ENCODE peak calls at places on chromosomes 11 and 22, in six cellular contexts. One of them, this sample, is unnamed.

GRCh38 chr22:50143096-50143495 is 27.4 kb upstream of the PANX2 start:
- DNase-seq in HCT116: no peak
- DNase-seq in A549: no peak
- DNase-seq in GM12878: no peak
- DNase-seq in GM23338: no peak
- DNase-seq in HL-60: no peak
- DNase-seq in this sample: no peak

GRCh38 chr22:36925388-36926290 is 12.2 kb downstream of the CSF2RB start:
- DNase-seq in HCT116: no peak
- DNase-seq in A549: no peak
- DNase-seq in GM12878: no peak
- DNase-seq in GM23338: no peak
- DNase-seq in HL-60: no peak
- DNase-seq in this sample: no peak

GRCh38 chr11:114280696-114281095 is 15.5 kb upstream of the NNMT start:
- DNase-seq in HCT116: peak
- DNase-seq in A549: peak
- DNase-seq in GM12878: no peak
- DNase-seq in GM23338: peak
- DNase-seq in HL-60: no peak
- DNase-seq in this sample: no peak

GRCh38 chr11:113664981-113665710 is 41.0 kb downstream of the TMPRSS5 start:
- DNase-seq in HCT116: no peak
- DNase-seq in A549: peak
- DNase-seq in GM12878: no peak
- DNase-seq in GM23338: no peak
- DNase-seq in HL-60: no peak
- DNase-seq in this sample: no peak

GRCh38 chr22:30208631-30209603 is 37.6 kb downstream of the LIF start:
- DNase-seq in HCT116: no peak
- DNase-seq in A549: peak
- DNase-seq in GM12878: no peak
- DNase-seq in GM23338: no peak
- DNase-seq in HL-60: no peak
- DNase-seq in this sample: no peak

GRCh38 chr11:82842019-82842418 is 58.2 kb downstream of the PRCP start:
- DNase-seq in HCT116: no peak
- DNase-seq in A549: no peak
- DNase-seq in GM12878: no peak
- DNase-seq in GM23338: no peak
- DNase-seq in HL-60: no peak
- DNase-seq in this sample: no peak

GRCh38 chr11:78878631-78879030 is 304.0 kb upstream of the NARS2 start:
- DNase-seq in HCT116: no peak
- DNase-seq in A549: no peak
- DNase-seq in GM12878: no peak
- DNase-seq in GM23338: no peak
- DNase-seq in HL-60: no peak
- DNase-seq in this sample: no peak

GRCh38 chr22:49202226-49202625 is 625.4 kb downstream of the BRD1 start:
- DNase-seq in HCT116: no peak
- DNase-seq in A549: no peak
- DNase-seq in GM12878: no peak
- DNase-seq in GM23338: no peak
- DNase-seq in HL-60: no peak
- DNase-seq in this sample: no peak

GRCh38 chr11:126700773-126701554 is 299.6 kb downstream of the KIRREL3 start:
- DNase-seq in HCT116: no peak
- DNase-seq in A549: peak
- DNase-seq in GM12878: peak
- DNase-seq in GM23338: no peak
- DNase-seq in HL-60: no peak
- DNase-seq in this sample: no peak

GRCh38 chr22:17842386-17842785 is 68.1 kb upstream of the BID start:
- DNase-seq in HCT116: no peak
- DNase-seq in A549: no peak
- DNase-seq in GM12878: no peak
- DNase-seq in GM23338: no peak
- DNase-seq in HL-60: peak
- DNase-seq in this sample: no peak

GRCh38 chr22:32864596-32864995 is 63.1 kb downstream of the TIMP3 start:
- DNase-seq in HCT116: no peak
- DNase-seq in A549: no peak
- DNase-seq in GM12878: no peak
- DNase-seq in GM23338: no peak
- DNase-seq in HL-60: no peak
- DNase-seq in this sample: no peak

GRCh38 chr11:84476581-84476980 is 1150.6 kb downstream of the DLG2 start:
- DNase-seq in HCT116: no peak
- DNase-seq in A549: no peak
- DNase-seq in GM12878: no peak
- DNase-seq in GM23338: no peak
- DNase-seq in HL-60: no peak
- DNase-seq in this sample: no peak

GRCh38 chr11:115672999-115673411 is 168.8 kb upstream of the CADM1 start:
- DNase-seq in HCT116: no peak
- DNase-seq in A549: no peak
- DNase-seq in GM12878: no peak
- DNase-seq in GM23338: no peak
- DNase-seq in HL-60: no peak
- DNase-seq in this sample: no peak

GRCh38 chr11:64372021-64372420 is 13.1 kb downstream of the RPS6KA4 start:
- DNase-seq in HCT116: no peak
- DNase-seq in A549: no peak
- DNase-seq in GM12878: no peak
- DNase-seq in GM23338: no peak
- DNase-seq in HL-60: no peak
- DNase-seq in this sample: no peak

GRCh38 chr11:63560506-63561179 is 2.5 kb downstream of the PLAAT2 start:
- DNase-seq in HCT116: no peak
- DNase-seq in A549: no peak
- DNase-seq in GM12878: no peak
- DNase-seq in GM23338: no peak
- DNase-seq in HL-60: no peak
- DNase-seq in this sample: no peak

GRCh38 chr22:23769321-23769965 is 1.7 kb upstream of the CHCHD10 start:
- DNase-seq in HCT116: no peak
- DNase-seq in A549: no peak
- DNase-seq in GM12878: no peak
- DNase-seq in GM23338: no peak
- DNase-seq in HL-60: no peak
- DNase-seq in this sample: no peak

GRCh38 chr11:125890447-125891100 is 3.1 kb downstream of the HYLS1 start:
- DNase-seq in HCT116: no peak
- DNase-seq in A549: no peak
- DNase-seq in GM12878: no peak
- DNase-seq in GM23338: no peak
- DNase-seq in HL-60: no peak
- DNase-seq in this sample: no peak

GRCh38 chr11:87971354-87971753 is 203.9 kb downstream of the RAB38 start:
- DNase-seq in HCT116: no peak
- DNase-seq in A549: no peak
- DNase-seq in GM12878: no peak
- DNase-seq in GM23338: no peak
- DNase-seq in HL-60: no peak
- DNase-seq in this sample: no peak

GRCh38 chr11:86070435-86071056 is 1.7 kb upstream of the PICALM start:
- DNase-seq in HCT116: no peak
- DNase-seq in A549: no peak
- DNase-seq in GM12878: no peak
- DNase-seq in GM23338: no peak
- DNase-seq in HL-60: no peak
- DNase-seq in this sample: no peak

GRCh38 chr22:48920776-48921241 is 906.9 kb downstream of the BRD1 start:
- DNase-seq in HCT116: no peak
- DNase-seq in A549: no peak
- DNase-seq in GM12878: no peak
- DNase-seq in GM23338: no peak
- DNase-seq in HL-60: no peak
- DNase-seq in this sample: no peak

GRCh38 chr22:44247923-44248892 is 64.5 kb downstream of the SHISAL1 start:
- DNase-seq in HCT116: no peak
- DNase-seq in A549: no peak
- DNase-seq in GM12878: no peak
- DNase-seq in GM23338: no peak
- DNase-seq in HL-60: no peak
- DNase-seq in this sample: no peak
- H3K27ac ChIP-seq in HCT116: no peak
- H3K27ac ChIP-seq in A549: no peak
- H3K27ac ChIP-seq in GM12878: no peak
- H3K27ac ChIP-seq in GM23338: no peak
- H3K27ac ChIP-seq in HL-60: no peak
- H3K27ac ChIP-seq in this sample: no peak

DNA sequence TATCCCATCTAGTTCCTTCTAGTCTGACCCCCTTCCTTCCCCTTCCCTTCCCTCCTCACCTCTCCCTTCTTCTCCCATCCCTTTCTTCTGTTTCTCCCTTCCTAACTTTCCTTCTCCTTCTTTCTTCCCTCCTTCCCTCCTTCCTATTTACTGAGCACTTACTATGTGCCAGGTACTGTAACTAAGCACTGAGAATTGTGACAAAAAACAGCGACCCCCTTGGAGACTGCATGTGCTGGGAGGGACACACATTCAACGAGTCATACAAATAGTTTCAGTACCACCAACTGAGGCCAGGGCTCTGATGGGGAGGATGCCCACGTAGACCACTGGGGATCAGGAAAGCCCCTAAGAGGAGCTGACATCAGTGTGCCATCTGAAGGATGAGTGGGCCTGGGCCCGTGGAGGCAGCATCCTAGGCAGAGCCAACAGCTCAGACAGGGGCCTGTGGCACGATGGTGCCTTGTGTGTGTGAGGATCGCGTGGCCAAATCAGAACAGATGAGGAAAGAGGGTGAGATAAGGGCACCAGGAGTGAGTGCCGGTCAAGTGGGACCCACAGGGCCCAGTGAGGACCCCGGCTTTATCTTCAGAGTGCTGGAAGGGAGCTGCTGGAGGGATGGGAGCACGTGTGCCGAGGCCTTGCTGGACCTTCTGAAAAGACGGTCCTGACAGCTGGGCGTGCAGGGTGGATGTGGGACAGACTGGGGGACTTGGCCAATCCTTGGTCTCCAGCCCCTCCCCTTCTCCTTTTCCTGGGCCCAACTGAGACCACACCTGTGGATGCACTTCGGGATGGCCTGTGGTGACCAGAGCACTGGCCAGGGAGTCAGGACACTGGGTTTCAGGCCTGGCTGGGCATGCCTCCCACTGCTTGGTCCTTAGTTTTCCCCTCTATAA is 38.4 kb upstream of the CRYBB3 start:
- DNase-seq in HCT116: no peak
- DNase-seq in A549: no peak
- DNase-seq in GM12878: no peak
- DNase-seq in GM23338: no peak
- DNase-seq in HL-60: no peak
- DNase-seq in this sample: no peak
- TF ChIP-seq REST in HCT116: no peak
- TF ChIP-seq REST in A549: no peak
- TF ChIP-seq REST in GM12878: no peak
- TF ChIP-seq REST in GM23338: no peak
- TF ChIP-seq REST in HL-60: no peak
- TF ChIP-seq REST in this sample: no peak

GRCh38 chr22:19859861-19860510 is 5.3 kb upstream of the GNB1L start:
- DNase-seq in HCT116: no peak
- DNase-seq in A549: no peak
- DNase-seq in GM12878: no peak
- DNase-seq in GM23338: no peak
- DNase-seq in HL-60: no peak
- DNase-seq in this sample: no peak

GRCh38 chr22:19853879-19854777 is 546 bp downstream of the GNB1L start:
- DNase-seq in HCT116: peak
- DNase-seq in A549: no peak
- DNase-seq in GM12878: no peak
- DNase-seq in GM23338: no peak
- DNase-seq in HL-60: no peak
- DNase-seq in this sample: no peak

GRCh38 chr22:19854778-19855503 is at the start of the genes GNB1L and RTL10:
- DNase-seq in HCT116: peak
- DNase-seq in A549: peak
- DNase-seq in GM12878: peak
- DNase-seq in GM23338: peak
- DNase-seq in HL-60: peak
- DNase-seq in this sample: peak

GRCh38 chr22:19855504-19856409 is 1.1 kb upstream of the GNB1L start:
- DNase-seq in HCT116: peak
- DNase-seq in A549: peak
- DNase-seq in GM12878: peak
- DNase-seq in GM23338: peak
- DNase-seq in HL-60: no peak
- DNase-seq in this sample: no peak

DNA sequence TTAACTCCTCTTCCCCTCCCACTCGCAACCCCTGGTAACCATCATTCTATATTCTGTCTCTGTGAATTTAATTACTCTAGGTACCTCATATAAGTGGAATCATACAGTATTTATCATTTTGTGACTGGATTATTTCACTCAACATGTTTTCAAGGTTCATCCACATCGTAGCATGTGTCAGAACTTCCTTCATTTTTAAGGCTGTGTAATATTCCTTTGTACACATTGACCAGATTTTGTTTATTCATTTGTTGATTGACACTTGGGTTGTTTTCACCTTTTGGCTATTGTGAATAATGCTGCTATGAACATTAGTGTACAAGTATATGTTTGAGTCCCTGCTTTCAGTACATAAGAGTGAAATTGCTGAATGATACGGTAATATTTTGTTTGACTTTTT is 2.7 kb upstream of the GNB1L start:
- DNase-seq in HCT116: no peak
- DNase-seq in A549: no peak
- DNase-seq in GM12878: no peak
- DNase-seq in GM23338: no peak
- DNase-seq in HL-60: no peak
- DNase-seq in this sample: no peak
- H3K27ac ChIP-seq in HCT116: no peak
- H3K27ac ChIP-seq in A549: no peak
- H3K27ac ChIP-seq in GM12878: no peak
- H3K27ac ChIP-seq in GM23338: no peak
- H3K27ac ChIP-seq in HL-60: no peak
- H3K27ac ChIP-seq in this sample: no peak

GRCh38 chr11:11691296-11692141 is 69.7 kb upstream of the GALNT18 start:
- DNase-seq in HCT116: no peak
- DNase-seq in A549: no peak
- DNase-seq in GM12878: no peak
- DNase-seq in GM23338: peak
- DNase-seq in HL-60: no peak
- DNase-seq in this sample: no peak
- TF ChIP-seq REST in HCT116: no peak
- TF ChIP-seq REST in A549: no peak
- TF ChIP-seq REST in GM12878: no peak
- TF ChIP-seq REST in GM23338: no peak
- TF ChIP-seq REST in HL-60: no peak
- TF ChIP-seq REST in this sample: no peak

GRCh38 chr11:12196335-12196734 is 85.9 kb downstream of the MICAL2 start:
- DNase-seq in HCT116: no peak
- DNase-seq in A549: no peak
- DNase-seq in GM12878: no peak
- DNase-seq in GM23338: no peak
- DNase-seq in HL-60: no peak
- DNase-seq in this sample: no peak
- H3K27ac ChIP-seq in HCT116: no peak
- H3K27ac ChIP-seq in A549: no peak
- H3K27ac ChIP-seq in GM12878: peak
- H3K27ac ChIP-seq in GM23338: no peak
- H3K27ac ChIP-seq in HL-60: no peak
- H3K27ac ChIP-seq in this sample: no peak

GRCh38 chr11:117796456-117797428 is at the start of gene DSCAML1:
- DNase-seq in HCT116: no peak
- DNase-seq in A549: no peak
- DNase-seq in GM12878: no peak
- DNase-seq in GM23338: peak
- DNase-seq in HL-60: no peak
- DNase-seq in this sample: no peak
- TF ChIP-seq REST in HCT116: no peak
- TF ChIP-seq REST in A549: no peak
- TF ChIP-seq REST in GM12878: no peak
- TF ChIP-seq REST in GM23338: no peak
- TF ChIP-seq REST in HL-60: no peak
- TF ChIP-seq REST in this sample: no peak

This sample was measured in Panc1.